ENCODE peak calls at places on chromosomes 12 and 14, in ten cellular contexts. L, F, G, D, W, I, Z, M, R and H are unnamed samples.

GRCh38 chr12:130186631-130187269 is 24.5 kb downstream of the FZD10 start:
- DNase-seq in L (no peak), F (no peak), G (no peak), D (no peak), W (no peak), I (no peak), Z (no peak), M (no peak), R (no peak), H (peak)

GRCh38 chr12:24393105-24393504 is 443.6 kb upstream of the SOX5 start:
- DNase-seq in L (no peak), F (no peak), G (no peak), D (no peak), W (no peak), I (no peak), Z (no peak), M (no peak), R (no peak), H (no peak)

GRCh38 chr14:32620724-32621123 is 291.6 kb downstream of the AKAP6 start:
- DNase-seq in L (no peak), F (no peak), G (no peak), D (no peak), W (no peak), I (no peak), Z (no peak), M (no peak), R (no peak), H (no peak)

GRCh38 chr12:56488041-56488955 is at the start of gene GLS2:
- DNase-seq in L (peak), F (peak), G (no peak), D (peak), W (peak), I (peak), Z (peak), M (peak), R (peak), H (peak)

GRCh38 chr12:52043386-52044212 is 7.6 kb upstream of the NR4A1 start:
- DNase-seq in L (no peak), F (no peak), G (no peak), D (no peak), W (no peak), I (no peak), Z (no peak), M (no peak), R (peak), H (peak)

GRCh38 chr12:55957106-55957859 is 8.6 kb downstream of the PMEL start:
- DNase-seq in L (peak), F (no peak), G (no peak), D (no peak), W (no peak), I (no peak), Z (no peak), M (no peak), R (no peak), H (no peak)

GRCh38 chr12:49783917-49784676 is 42.7 kb downstream of the TMBIM6 start:
- DNase-seq in L (no peak), F (no peak), G (no peak), D (no peak), W (no peak), I (no peak), Z (no peak), M (no peak), R (no peak), H (no peak)

GRCh38 chr14:20976291-20976690 is 13.5 kb upstream of the METTL17 start:
- DNase-seq in L (no peak), F (no peak), G (no peak), D (no peak), W (no peak), I (no peak), Z (no peak), M (no peak), R (no peak), H (no peak)

GRCh38 chr12:88381456-88381855 is 198.8 kb downstream of the KITLG start:
- DNase-seq in L (no peak), F (no peak), G (no peak), D (no peak), W (no peak), I (no peak), Z (no peak), M (no peak), R (no peak), H (no peak)

GRCh38 chr12:65892905-65893304 is 68.6 kb downstream of the HMGA2 start:
- DNase-seq in L (no peak), F (peak), G (no peak), D (no peak), W (no peak), I (no peak), Z (no peak), M (no peak), R (no peak), H (no peak)

GRCh38 chr14:85531141-85531593 is 1.2 kb downstream of the FLRT2 start:
- DNase-seq in L (peak), F (peak), G (no peak), D (peak), W (no peak), I (no peak), Z (peak), M (peak), R (peak), H (no peak)

GRCh38 chr12:126617312-126617711 is 1552.1 kb downstream of the AACS start:
- DNase-seq in L (no peak), F (peak), G (no peak), D (no peak), W (no peak), I (no peak), Z (no peak), M (no peak), R (no peak), H (no peak)

GRCh38 chr14:61462566-61463195 is 141.3 kb downstream of the PRKCH start:
- DNase-seq in L (no peak), F (peak), G (no peak), D (no peak), W (no peak), I (peak), Z (no peak), M (no peak), R (no peak), H (peak)

GRCh38 chr14:61048640-61049039 is 67.6 kb downstream of the SLC38A6 start:
- DNase-seq in L (no peak), F (no peak), G (no peak), D (no peak), W (no peak), I (no peak), Z (no peak), M (no peak), R (no peak), H (no peak)

GRCh38 chr12:7729683-7730195 is 17.4 kb downstream of the CLEC4C start:
- DNase-seq in L (no peak), F (no peak), G (no peak), D (no peak), W (no peak), I (no peak), Z (no peak), M (no peak), R (no peak), H (no peak)

GRCh38 chr12:66397574-66397973 is 95.3 kb downstream of the HELB start:
- DNase-seq in L (no peak), F (no peak), G (no peak), D (no peak), W (no peak), I (no peak), Z (no peak), M (no peak), R (no peak), H (no peak)

GRCh38 chr12:56591111-56591510 is 39.0 kb downstream of the BAZ2A start:
- DNase-seq in L (no peak), F (peak), G (no peak), D (no peak), W (no peak), I (no peak), Z (no peak), M (no peak), R (no peak), H (no peak)

GRCh38 chr12:113955109-113955970 is 10.8 kb downstream of the RBM19 start:
- DNase-seq in L (peak), F (peak), G (peak), D (no peak), W (no peak), I (no peak), Z (no peak), M (no peak), R (no peak), H (no peak)

GRCh38 chr14:74980746-74981661 is 21.7 kb upstream of the EIF2B2 start:
- DNase-seq in L (no peak), F (peak), G (no peak), D (no peak), W (no peak), I (no peak), Z (no peak), M (no peak), R (peak), H (peak)
- H3K4me3 ChIP-seq in L (no peak), F (no peak), G (no peak), D (no peak), W (no peak), I (no peak), Z (no peak), M (no peak), R (no peak), H (peak)

GRCh38 chr12:102120564-102120873 is 536 bp downstream of the PARPBP start:
- DNase-seq in L (no peak), F (no peak), G (peak), D (no peak), W (no peak), I (no peak), Z (no peak), M (no peak), R (no peak), H (no peak)

GRCh38 chr12:102116392-102116791 is 3.5 kb downstream of the NUP37 start:
- DNase-seq in L (no peak), F (no peak), G (no peak), D (no peak), W (no peak), I (no peak), Z (no peak), M (no peak), R (no peak), H (no peak)

GRCh38 chr12:102120886-102121285 is 903 bp downstream of the PARPBP start:
- DNase-seq in L (no peak), F (peak), G (peak), D (no peak), W (no peak), I (no peak), Z (no peak), M (no peak), R (no peak), H (no peak)

GRCh38 chr12:102118874-102119273 is 1.0 kb downstream of the NUP37 start:
- DNase-seq in L (no peak), F (no peak), G (no peak), D (no peak), W (no peak), I (no peak), Z (no peak), M (no peak), R (no peak), H (no peak)

GRCh38 chr12:102119674-102120563 is at the start of the genes NUP37 and PARPBP:
- DNase-seq in L (peak), F (peak), G (peak), D (peak), W (peak), I (peak), Z (peak), M (peak), R (peak), H (peak)
- TF ChIP-seq CTCF in L (no peak), F (peak), G (no peak), D (no peak), W (no peak), I (no peak), Z (no peak), M (no peak), R (peak), H (no peak)

GRCh38 chr12:124413401-124413800 is 118.5 kb downstream of the RFLNA start:
- DNase-seq in L (no peak), F (no peak), G (no peak), D (no peak), W (no peak), I (no peak), Z (no peak), M (peak), R (peak), H (no peak)
- H3K27ac ChIP-seq in L (peak), F (no peak), G (no peak), D (no peak), W (no peak), I (no peak), Z (peak), M (peak), R (peak), H (peak)

GRCh38 chr14:94113908-94114588 is 3.5 kb downstream of the IFI27 start:
- DNase-seq in L (peak), F (no peak), G (no peak), D (no peak), W (no peak), I (no peak), Z (no peak), M (no peak), R (no peak), H (peak)

GRCh38 chr14:94114589-94115067 is 4.1 kb downstream of the IFI27 start:
- DNase-seq in L (peak), F (no peak), G (no peak), D (no peak), W (no peak), I (no peak), Z (peak), M (no peak), R (no peak), H (peak)

GRCh38 chr14:94115631-94116030 is 5.1 kb downstream of the IFI27 start:
- DNase-seq in L (peak), F (no peak), G (no peak), D (no peak), W (no peak), I (no peak), Z (no peak), M (no peak), R (no peak), H (peak)

GRCh38 chr14:94116701-94117100 is 6.2 kb downstream of the IFI27 start:
- DNase-seq in L (peak), F (no peak), G (no peak), D (no peak), W (no peak), I (no peak), Z (no peak), M (no peak), R (no peak), H (no peak)

DNA sequence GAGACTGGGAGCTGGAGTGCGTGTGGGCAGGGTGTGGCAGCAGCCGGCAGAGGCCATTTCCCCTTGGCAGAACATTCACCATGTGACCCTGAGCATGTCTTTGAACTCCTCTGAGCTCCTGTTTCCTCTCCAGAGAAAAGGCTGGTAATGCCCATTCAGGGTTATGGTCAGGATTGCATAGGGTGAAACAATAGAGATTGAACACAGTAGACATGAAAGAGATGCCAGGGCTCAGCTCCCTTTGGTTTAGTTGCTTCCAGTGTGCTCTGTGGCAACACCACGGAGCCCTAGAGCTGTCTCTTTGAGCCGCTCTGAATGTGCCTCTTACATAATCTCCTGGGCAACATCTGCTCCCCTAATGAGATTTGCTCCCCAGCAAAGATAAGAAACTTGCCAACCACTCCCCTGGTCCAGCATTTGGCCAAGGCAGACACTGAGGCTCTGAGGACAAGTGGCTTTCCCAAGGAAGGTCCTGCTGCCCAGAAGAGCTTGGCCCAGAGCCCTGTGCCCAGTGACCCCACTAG is 4.6 kb downstream of the IFI27 start:
- DNase-seq in L (peak), F (no peak), G (no peak), D (no peak), W (no peak), I (no peak), Z (peak), M (no peak), R (no peak), H (peak)
- H3K4me3 ChIP-seq in L (no peak), F (no peak), G (no peak), D (no peak), W (no peak), I (no peak), Z (no peak), M (no peak), R (no peak), H (no peak)

GRCh38 chr12:115979351-115979750 is 298.1 kb downstream of the MED13L start:
- DNase-seq in L (no peak), F (no peak), G (no peak), D (no peak), W (no peak), I (no peak), Z (no peak), M (no peak), R (no peak), H (no peak)

GRCh38 chr12:115975411-115975810 is 302.1 kb downstream of the MED13L start:
- DNase-seq in L (no peak), F (no peak), G (no peak), D (no peak), W (no peak), I (no peak), Z (no peak), M (no peak), R (no peak), H (no peak)

GRCh38 chr12:115973066-115973465 is 304.4 kb downstream of the MED13L start:
- DNase-seq in L (no peak), F (no peak), G (no peak), D (no peak), W (no peak), I (no peak), Z (no peak), M (no peak), R (no peak), H (no peak)

GRCh38 chr12:115972241-115972640 is 305.3 kb downstream of the MED13L start:
- DNase-seq in L (no peak), F (no peak), G (no peak), D (no peak), W (no peak), I (no peak), Z (no peak), M (no peak), R (no peak), H (no peak)

DNA sequence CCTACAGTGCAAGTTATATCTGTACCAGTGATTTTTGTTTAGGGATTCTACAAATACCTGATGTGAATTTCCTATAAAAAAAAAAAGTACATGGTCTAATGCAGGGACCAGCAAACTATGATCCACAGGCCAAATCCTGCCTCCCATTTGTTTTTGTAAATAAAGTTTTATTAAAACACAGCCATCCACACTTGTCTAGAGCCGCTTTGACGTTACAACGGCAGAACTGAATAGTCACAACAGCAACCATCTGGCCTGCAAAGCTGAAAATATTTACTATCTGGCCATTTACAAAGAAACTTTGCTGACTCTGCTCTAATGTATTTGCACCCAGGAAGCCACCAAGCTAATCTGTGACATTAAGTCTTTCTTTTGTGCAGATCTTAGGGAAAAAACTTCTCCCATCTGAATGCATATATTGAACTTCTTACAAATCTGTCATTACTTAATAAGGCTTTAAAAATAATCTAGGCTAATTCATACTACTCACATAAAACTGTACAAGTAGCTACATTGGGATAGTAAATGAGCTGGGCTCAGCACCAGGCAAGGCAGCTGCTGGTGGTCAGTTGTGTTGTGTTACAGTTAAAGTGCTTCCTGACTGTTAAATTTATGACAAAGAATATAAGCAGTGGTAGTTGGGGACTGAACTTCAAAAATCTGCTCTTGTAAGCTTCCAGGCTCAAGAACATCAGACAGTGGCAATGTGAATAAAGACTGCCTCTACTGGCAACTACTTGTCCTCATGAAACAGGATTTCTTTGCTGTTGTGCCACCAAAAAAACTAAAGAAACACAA is 303.3 kb downstream of the MED13L start:
- DNase-seq in L (no peak), F (no peak), G (no peak), D (no peak), W (no peak), I (no peak), Z (no peak), M (no peak), R (no peak), H (no peak)
- TF ChIP-seq CTCF in L (no peak), F (peak), G (peak), D (no peak), W (no peak), I (no peak), Z (no peak), M (no peak), R (no peak), H (no peak)

DNA sequence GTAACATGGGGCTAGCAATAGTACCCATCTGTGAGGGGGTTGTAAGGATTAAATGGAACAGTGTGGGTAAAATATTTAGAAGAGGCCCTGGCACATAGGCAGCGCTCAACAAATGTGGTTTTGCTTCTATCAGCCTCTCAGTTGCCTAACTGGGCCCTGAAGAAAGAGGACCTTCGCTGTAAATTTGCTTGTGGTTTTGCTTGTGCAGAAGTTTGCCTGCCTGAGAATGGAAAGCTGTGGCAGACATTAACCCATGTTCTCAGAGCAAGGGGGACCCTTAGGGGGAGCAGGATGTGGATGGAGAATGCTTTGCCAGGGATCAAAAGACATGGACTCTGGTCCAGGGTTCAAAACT is 160.1 kb downstream of the BRMS1L start:
- DNase-seq in L (no peak), F (no peak), G (no peak), D (no peak), W (no peak), I (no peak), Z (no peak), M (no peak), R (no peak), H (no peak)
- H3K27ac ChIP-seq in L (no peak), F (no peak), G (no peak), D (no peak), W (no peak), I (no peak), Z (peak), M (peak), R (no peak), H (no peak)

DNA sequence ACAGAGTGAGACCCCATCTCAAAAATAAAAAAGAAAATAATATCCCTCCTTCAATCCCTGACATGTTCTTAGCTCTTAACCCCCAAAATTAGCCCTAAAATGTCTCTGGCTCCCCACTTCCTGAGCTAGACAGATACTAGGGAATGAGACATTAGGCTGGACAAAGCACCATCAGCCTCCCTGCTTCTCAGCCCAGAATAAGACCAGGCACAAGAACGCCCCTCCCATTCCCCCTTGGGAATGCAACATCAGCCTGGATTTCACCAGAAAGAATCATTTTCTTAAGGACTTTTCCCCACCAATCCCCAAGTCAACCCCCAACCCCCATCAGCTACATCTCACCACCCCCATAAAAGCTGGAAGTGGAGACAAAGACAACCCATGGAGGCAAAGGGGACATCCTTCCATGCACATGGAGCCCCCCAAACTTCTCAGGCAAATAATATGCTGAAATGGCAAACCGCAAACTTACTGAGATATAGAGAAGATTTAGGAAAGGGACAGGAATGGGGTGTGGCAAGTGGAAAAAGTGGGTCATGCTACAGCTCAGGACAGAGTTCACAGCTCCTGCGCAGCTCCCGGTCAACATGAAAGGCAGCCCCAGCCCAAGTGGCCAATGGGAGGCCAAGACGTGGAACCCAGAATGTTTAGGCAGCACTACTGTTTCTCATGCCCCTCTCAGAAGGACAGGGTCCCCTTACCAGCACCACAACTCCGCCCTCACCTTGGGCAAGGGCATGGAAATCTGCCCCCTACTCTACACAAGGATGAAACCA is 2.7 kb downstream of the CHD4 start:
- DNase-seq in L (no peak), F (no peak), G (no peak), D (peak), W (no peak), I (no peak), Z (no peak), M (no peak), R (no peak), H (no peak)
- H3K4me3 ChIP-seq in L (peak), F (peak), G (peak), D (peak), W (no peak), I (peak), Z (peak), M (peak), R (peak), H (peak)